ENCODE peak calls at places on chromosome 13, in seven cellular contexts. R, Y, P, D, X, F and J are unnamed samples.

GRCh38 chr13:47085346-47085745 is 188.5 kb upstream of the HTR2A start:
- DNase-seq in D (no peak), Y (no peak), F (no peak), R (no peak), P (peak; percentile 37), X (no peak), J (no peak)

GRCh38 chr13:52195052-52195837 is 35.8 kb upstream of the NEK3 start:
- DNase-seq in Y (peak; percentile 69), P (peak; percentile 9), R (peak; percentile 85), X (peak; percentile 72), F (peak; percentile 94), D (peak; percentile 48), J (no peak)

GRCh38 chr13:60627071-60627686 is 230.2 kb downstream of the TDRD3 start:
- DNase-seq in F (no peak), X (no peak), P (peak; percentile 56), Y (no peak), D (no peak), R (no peak), J (peak; percentile 34)

GRCh38 chr13:26560456-26560855 is 3.0 kb downstream of the WASF3 start:
- DNase-seq in F (no peak), X (no peak), R (no peak), P (no peak), D (no peak), Y (no peak), J (no peak)

GRCh38 chr13:18628428-18628827 is 553.2 kb downstream of the TUBA3C start:
- DNase-seq in Y (no peak), D (no peak), R (no peak), F (no peak), P (no peak), X (no peak), J (no peak)

GRCh38 chr13:50572129-50572528 is 271.4 kb downstream of the DLEU7 start:
- DNase-seq in P (no peak), X (no peak), D (no peak), Y (no peak), R (no peak), F (peak; percentile 12), J (no peak)

GRCh38 chr13:114112231-114112825 is 20.1 kb downstream of the RASA3 start:
- DNase-seq in P (no peak), D (no peak), X (peak; percentile 11), R (no peak), F (no peak), Y (no peak), J (peak; percentile 10)

GRCh38 chr13:54210397-54211050 is 1181.9 kb downstream of the OLFM4 start:
- DNase-seq in R (no peak), P (peak; percentile 73), X (no peak), F (no peak), Y (no peak), D (no peak), J (no peak)

GRCh38 chr13:45206340-45206739 is 5.5 kb upstream of the KCTD4 start:
- DNase-seq in D (no peak), R (no peak), Y (no peak), X (no peak), P (peak; percentile 89), F (no peak), J (no peak)

GRCh38 chr13:36549771-36550170 is 117.5 kb downstream of the CCNA1 start:
- DNase-seq in P (no peak), F (no peak), R (peak; percentile 35), Y (no peak), X (no peak), D (no peak), J (peak; percentile 33)

GRCh38 chr13:49241296-49241695 is 6.4 kb upstream of the CDADC1 start:
- DNase-seq in F (no peak), R (no peak), P (no peak), Y (no peak), D (no peak), X (no peak), J (no peak)

GRCh38 chr13:39557285-39557955 is 45.6 kb downstream of the LHFPL6 start:
- DNase-seq in X (no peak), D (no peak), F (no peak), P (no peak), Y (no peak), R (no peak), J (no peak)

GRCh38 chr13:23902975-23903905 is 5.9 kb upstream of the C1QTNF9B start:
- DNase-seq in X (peak; percentile 37), P (no peak), F (no peak), Y (no peak), R (no peak), D (no peak), J (no peak)

GRCh38 chr13:79434578-79434977 is 28.5 kb upstream of the RBM26 start:
- DNase-seq in Y (no peak), F (no peak), D (no peak), X (no peak), R (no peak), P (no peak), J (no peak)

GRCh38 chr13:92830821-92831220 is 395.8 kb upstream of the GPC6 start:
- DNase-seq in D (no peak), X (no peak), R (no peak), P (no peak), Y (no peak), F (no peak), J (no peak)

GRCh38 chr13:94656766-94657165 is 55.1 kb downstream of the GPR180 start:
- DNase-seq in P (peak; percentile 76), X (no peak), F (no peak), Y (no peak), D (no peak), R (no peak), J (no peak)

GRCh38 chr13:49643003-49643651 is 14.8 kb downstream of the ARL11 start:
- DNase-seq in R (no peak), D (no peak), P (no peak), F (no peak), Y (no peak), X (no peak), J (no peak)

GRCh38 chr13:113429608-113429985 is 23.7 kb downstream of the ADPRHL1 start:
- DNase-seq in R (no peak), F (no peak), Y (no peak), X (no peak), P (no peak), D (no peak), J (peak; percentile 27)

GRCh38 chr13:76222511-76222910 is 586.4 kb downstream of the LMO7 start:
- DNase-seq in X (no peak), D (no peak), P (no peak), R (no peak), Y (no peak), F (no peak), J (no peak)

GRCh38 chr13:48776396-48776795 is 122.7 kb downstream of the CYSLTR2 start:
- DNase-seq in R (no peak), P (peak; percentile 22), Y (no peak), X (no peak), F (no peak), D (no peak), J (no peak)

DNA sequence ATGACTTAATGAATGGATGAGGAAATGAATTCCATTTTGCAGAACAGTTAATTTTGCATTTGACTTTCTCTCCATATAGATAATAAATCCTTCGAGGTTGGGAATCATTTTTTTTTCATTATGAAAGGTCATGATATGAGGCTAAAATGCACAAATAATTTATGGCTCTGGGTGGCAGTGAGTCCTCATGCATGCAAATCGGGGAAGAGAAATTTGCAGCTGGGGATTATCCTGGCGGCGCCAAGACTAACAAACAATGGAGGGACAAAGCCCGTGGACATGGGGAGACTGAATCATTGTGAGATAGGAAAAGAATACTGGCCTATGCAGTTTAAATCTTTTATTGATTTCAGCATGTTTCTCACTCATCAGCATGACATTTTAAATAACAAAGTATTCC is 102.2 kb downstream of the ERCC5 start:
- DNase-seq in D (no peak), F (no peak), R (no peak), P (peak; percentile 4), Y (no peak), X (no peak), J (peak; percentile 30)
- TF ChIP-seq CTCF in D (no peak), F (no peak), R (no peak), P (no peak), Y (no peak), X (no peak), J (no peak)

DNA sequence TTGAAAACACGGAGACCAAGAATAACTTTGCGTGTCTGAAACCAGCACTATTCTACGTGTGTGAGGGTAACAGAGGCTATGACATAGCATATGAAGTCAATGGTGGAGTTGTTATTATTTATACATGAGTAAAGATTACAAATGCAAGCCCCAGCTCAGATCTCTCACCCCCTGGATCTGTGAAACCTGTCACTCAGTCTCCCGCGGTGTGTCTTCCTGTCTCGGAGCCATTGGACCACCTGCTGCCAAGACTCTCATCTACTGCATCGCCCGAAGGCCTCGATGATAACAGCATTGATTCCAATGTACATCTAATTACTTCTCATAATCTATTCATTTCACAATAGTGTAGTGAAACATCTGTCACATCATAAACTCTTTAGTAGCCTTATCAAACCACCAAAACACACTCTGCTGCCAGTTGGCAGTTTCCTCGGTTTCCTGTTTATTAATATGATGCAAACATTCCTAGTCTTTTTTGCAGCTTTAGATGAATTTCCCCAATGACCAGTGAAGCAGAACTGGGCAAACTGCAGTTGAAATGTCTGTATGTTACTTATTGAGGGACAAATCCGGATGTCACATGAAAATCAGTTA is 220.3 kb downstream of the POU4F1 start:
- DNase-seq in P (no peak), D (no peak), F (no peak), Y (no peak), X (no peak), R (no peak), J (no peak)
- H3K27ac ChIP-seq in P (no peak overlapping the region), D (no peak overlapping the region), F (no peak overlapping the region), Y (no peak overlapping the region), X (no peak overlapping the region), R (no peak overlapping the region), J (no peak overlapping the region)

DNA sequence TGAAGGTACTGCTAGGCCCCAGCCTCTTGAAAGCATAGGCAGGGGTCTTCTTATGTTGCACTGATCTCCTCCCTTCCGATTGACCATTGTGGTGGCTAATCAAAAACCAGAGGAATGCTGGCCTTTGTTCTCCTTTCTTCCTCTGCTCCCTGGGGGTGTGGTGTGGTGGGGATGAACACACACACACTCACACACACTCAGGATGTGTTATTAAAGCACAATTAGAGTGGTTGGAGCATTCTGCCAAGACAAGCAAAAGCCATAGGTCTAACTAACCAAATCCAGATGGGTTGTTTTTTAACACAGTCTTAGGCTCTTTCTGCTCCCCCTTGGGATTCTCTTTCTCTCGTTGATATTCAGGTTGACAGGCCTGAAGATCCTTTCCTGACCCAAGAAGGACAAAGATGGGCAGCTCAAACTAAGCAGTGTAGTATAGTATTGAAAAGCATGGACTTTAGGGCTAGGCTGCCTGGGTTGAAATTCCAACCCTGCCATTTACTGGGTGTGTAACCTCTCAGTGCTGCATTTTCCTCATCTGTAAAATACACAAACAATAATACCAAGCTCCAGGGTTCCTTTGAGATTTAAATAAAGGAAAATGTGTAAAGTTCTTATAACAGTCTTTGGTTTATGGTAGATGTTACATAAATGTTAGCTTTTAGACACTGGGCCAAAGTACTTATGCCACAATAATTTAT is 25.5 kb upstream of the DGKH start:
- DNase-seq in P (no peak), F (no peak), X (no peak), D (no peak), R (no peak), Y (no peak), J (no peak)
- H3K4me3 ChIP-seq in P (no peak overlapping the region), F (no peak overlapping the region), X (no peak overlapping the region), D (no peak overlapping the region), R (no peak overlapping the region), Y (no peak overlapping the region), J (no peak overlapping the region)

DNA sequence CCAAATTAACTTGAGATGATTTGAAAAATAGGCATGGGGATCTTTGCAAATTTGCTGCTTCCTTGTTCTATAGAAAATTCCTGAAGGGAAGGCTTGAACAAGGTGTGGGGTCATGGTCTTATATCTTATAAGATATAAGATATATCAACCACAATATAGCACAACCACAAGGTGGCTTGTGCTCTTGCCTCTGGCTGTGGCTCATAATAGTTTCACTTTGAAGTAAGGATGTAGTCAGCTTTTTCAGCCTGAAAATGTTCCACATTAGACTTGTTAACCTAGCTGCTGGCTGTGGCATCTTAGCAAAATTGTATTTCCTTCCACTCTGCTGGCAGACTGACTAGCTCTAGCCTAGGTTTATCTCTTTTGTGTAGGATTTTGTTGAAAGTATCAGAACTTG is 169.7 kb downstream of the KLF5 start:
- DNase-seq in Y (no peak), X (no peak), D (peak; percentile 3), F (no peak), R (no peak), P (peak; percentile 40), J (no peak)
- TF ChIP-seq CTCF in Y (no peak), X (no peak), D (no peak), F (no peak), R (no peak), P (peak; percentile 45), J (no peak)